ENCODE peak calls at places on chromosomes 1 and 21, in nine cellular contexts. I is hepatocyte, Y is breast epithelium, J is fibroblast of lung, T is ovary, C is cardiac muscle cell, Q is body of pancreas, W is GM12878, E is esophagus squamous epithelium. X is an unnamed sample.
A peak's percentile ranks its signal among the peaks of the same experiment; 100 is the strongest.

GRCh38 chr21:44931137-44931500 is 8.7 kb upstream of the SLX9 start:
- DNase-seq in Q (no peak), Y (no peak), I (no peak), T (no peak), C (peak; percentile 78), W (no peak), E (no peak), J (no peak), X (no peak)

GRCh38 chr21:27152996-27153395 is 186.1 kb upstream of the ADAMTS5 start:
- DNase-seq in I (no peak), W (no peak), T (no peak), Q (no peak), E (no peak), J (no peak), C (no peak), Y (no peak), X (no peak)

GRCh38 chr1:111988743-111989453 is 570 bp downstream of the KCND3 start:
- DNase-seq in C (no peak), Y (no peak), Q (peak; percentile 25), I (peak; percentile 38), T (no peak), W (no peak), J (no peak), E (no peak), X (no peak)

GRCh38 chr1:153361129-153362109 is 3.8 kb downstream of the S100A9 start:
- DNase-seq in Y (no peak), W (no peak), T (no peak), I (no peak), Q (no peak), C (no peak), E (no peak), J (no peak), X (no peak)

GRCh38 chr1:82225407-82226197 is 424.9 kb downstream of the ADGRL2 start:
- DNase-seq in E (no peak), T (no peak), I (no peak), C (peak; percentile 77), Y (no peak), J (peak; percentile 47), W (peak; percentile 12), Q (no peak), X (no peak)

GRCh38 chr1:224333939-224334701 is 4.1 kb upstream of the NVL start:
- DNase-seq in Q (no peak), W (peak; percentile 33), J (peak; percentile 63), C (no peak), E (no peak), T (no peak), I (no peak), Y (no peak), X (no peak)

GRCh38 chr1:55546553-55546952 is 331.4 kb upstream of the USP24 start:
- DNase-seq in Q (no peak), J (peak; percentile 68), Y (no peak), I (no peak), C (no peak), W (no peak), E (no peak), T (no peak), X (no peak)

GRCh38 chr1:21624577-21625389 is 44.4 kb downstream of the RAP1GAP start:
- DNase-seq in I (no peak), E (no peak), Y (no peak), Q (peak; percentile 65), J (no peak), W (no peak), C (peak; percentile 17), T (no peak), X (no peak)

GRCh38 chr1:152182431-152182830 is 23.4 kb upstream of the RPTN start:
- DNase-seq in W (no peak), J (peak; percentile 35), I (no peak), Q (no peak), E (no peak), T (no peak), Y (no peak), C (peak; percentile 46), X (peak; percentile 14)

GRCh38 chr1:201495447-201496295 is 11.3 kb downstream of the CSRP1 start:
- DNase-seq in Q (peak; percentile 22), E (no peak), T (peak; percentile 83), J (peak; percentile 39), I (peak; percentile 69), W (no peak), Y (peak; percentile 93), C (peak; percentile 97), X (no peak)

GRCh38 chr1:32769524-32770220 is 47.5 kb downstream of the YARS1 start:
- DNase-seq in J (peak; percentile 56), I (no peak), Y (no peak), Q (no peak), T (peak; percentile 68), E (no peak), C (peak; percentile 47), W (no peak), X (no peak)

GRCh38 chr21:39003982-39004775 is 179.1 kb downstream of the PSMG1 start:
- DNase-seq in Y (no peak), C (peak; percentile 67), I (no peak), E (no peak), Q (no peak), W (no peak), J (peak; percentile 39), T (peak; percentile 52), X (no peak)

GRCh38 chr21:44999428-44999971 is 59.7 kb downstream of the SLX9 start:
- DNase-seq in W (no peak), C (no peak), I (no peak), J (no peak), T (no peak), E (no peak), Q (no peak), Y (no peak), X (no peak)

GRCh38 chr1:24047101-24047459 is 64.9 kb downstream of the MYOM3 start:
- DNase-seq in Q (no peak), J (peak; percentile 73), I (no peak), C (peak; percentile 69), E (no peak), W (no peak), Y (no peak), T (peak; percentile 67), X (peak; percentile 25)

GRCh38 chr1:45848097-45848496 is 44.7 kb downstream of the MAST2 start:
- DNase-seq in Q (no peak), T (no peak), Y (no peak), W (no peak), J (no peak), E (no peak), C (no peak), I (peak; percentile 9), X (peak; percentile 35)

GRCh38 chr1:45846931-45847330 is 43.5 kb downstream of the MAST2 start:
- DNase-seq in C (peak; percentile 56), Y (no peak), J (peak; percentile 74), I (no peak), E (no peak), T (no peak), W (no peak), Q (no peak), X (no peak)

GRCh38 chr1:45842786-45843185 is 39.4 kb downstream of the MAST2 start:
- DNase-seq in E (no peak), Q (no peak), W (no peak), Y (no peak), I (no peak), J (no peak), C (no peak), T (no peak), X (no peak)

GRCh38 chr1:45840704-45841103 is 37.3 kb downstream of the MAST2 start:
- DNase-seq in C (no peak), Q (no peak), E (no peak), Y (no peak), I (no peak), W (no peak), J (no peak), T (no peak), X (no peak)

GRCh38 chr1:45843474-45843905 is 40.1 kb downstream of the MAST2 start:
- DNase-seq in T (no peak), I (no peak), W (no peak), E (no peak), C (peak; percentile 69), Q (no peak), J (peak; percentile 61), Y (no peak), X (no peak)
- TF ChIP-seq CTCF in T (no peak), I (peak; percentile 41), W (peak; percentile 35), E (peak; percentile 13), C (peak; percentile 39), Q (no peak), J (no peak), Y (no peak), X (no peak)

DNA sequence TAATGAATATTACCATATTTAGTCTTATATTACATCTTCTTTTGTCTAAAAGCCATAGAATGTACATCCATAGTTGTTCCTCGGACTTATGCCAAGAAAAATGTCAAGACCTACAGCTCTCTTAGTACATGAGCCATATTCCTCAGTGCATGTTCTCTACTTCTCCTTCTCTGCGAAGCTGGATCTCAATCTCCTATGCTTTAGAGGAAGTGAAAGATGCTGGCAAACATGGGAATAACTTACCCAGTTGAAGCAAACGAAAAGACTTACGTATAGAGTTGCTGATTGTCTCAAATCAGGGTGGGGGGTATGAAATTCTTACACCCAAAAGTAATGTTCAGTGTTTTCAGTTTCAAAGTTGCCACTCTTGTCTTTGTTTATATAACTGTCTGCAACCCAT is 32.7 kb downstream of the OR13G1 start:
- DNase-seq in J (no peak), W (no peak), I (no peak), E (no peak), T (no peak), Q (no peak), C (no peak), Y (no peak), X (no peak)
- H3K4me1 ChIP-seq in J (no peaks in the 10 kb centered on the region), W (no peaks in the 10 kb centered on the region), I (no peaks in the 10 kb centered on the region), E (no peaks in the 10 kb centered on the region), T (no peaks in the 10 kb centered on the region), Q (no peaks in the 10 kb centered on the region), C (no peaks in the 10 kb centered on the region), Y (no peaks in the 10 kb centered on the region), X (no peaks in the 10 kb centered on the region)

GRCh38 chr1:160726498-160727391 is 12.3 kb upstream of the SLAMF7 start:
- DNase-seq in J (peak; percentile 44), Q (peak; percentile 50), Y (peak; percentile 45), E (no peak), T (peak; percentile 58), C (peak; percentile 90), I (peak; percentile 90), W (no peak), X (peak; percentile 73)

GRCh38 chr1:160726114-160726497 is 12.9 kb upstream of the SLAMF7 start:
- DNase-seq in Q (no peak), J (no peak), I (peak; percentile 20), E (no peak), T (no peak), C (peak; percentile 17), W (no peak), Y (no peak), X (no peak)

GRCh38 chr1:160723332-160723731 is 11.7 kb upstream of the CD48 start:
- DNase-seq in E (no peak), Y (no peak), T (no peak), C (no peak), W (no peak), Q (no peak), I (no peak), J (no peak), X (no peak)

GRCh38 chr1:160722726-160723125 is 11.1 kb upstream of the CD48 start:
- DNase-seq in T (no peak), Y (no peak), I (no peak), C (no peak), J (no peak), W (no peak), Q (no peak), E (no peak), X (no peak)

GRCh38 chr1:160724445-160725242 is 13.0 kb upstream of the CD48 start:
- DNase-seq in T (no peak), E (no peak), J (no peak), I (no peak), Q (no peak), Y (no peak), W (no peak), C (no peak), X (no peak)
- TF ChIP-seq CTCF in T (no peak), E (no peak), J (no peak), I (no peak), Q (no peak), Y (no peak), W (no peak), C (no peak), X (no peak)

GRCh38 chr1:230661976-230662375 is 19.7 kb downstream of the COG2 start:
- DNase-seq in E (no peak), Q (no peak), W (no peak), C (peak; percentile 25), Y (no peak), J (no peak), T (no peak), I (no peak), X (no peak)
- H3K4me1 ChIP-seq in E (no peaks in the 10 kb centered on the region), Q (no peaks in the 10 kb centered on the region), W (no peaks in the 10 kb centered on the region), C (no peaks in the 10 kb centered on the region), Y (no peaks in the 10 kb centered on the region), J (no peaks in the 10 kb centered on the region), T (no peaks in the 10 kb centered on the region), I (no peaks in the 10 kb centered on the region), X (peaks cover 9% of the 10 kb centered on the region)

X was measured in Caco-2.